ENCODE peak calls at places on chromosomes 6 and 20, in seven cellular contexts. D is A549, S is tibial nerve, X is uterus, A is esophagus squamous epithelium, G is heart left ventricle, W is Peyer's patch. Y is an unnamed sample.
A peak's percentile ranks its signal among the peaks of the same experiment; 100 is the strongest.

GRCh38 chr20:33732166-33732970 is 572 bp downstream of the ZNF341 start:
- DNase-seq in D (peak; percentile 89), S (peak; percentile 67), X (no peak), A (peak; percentile 54), G (peak; percentile 89), W (peak; percentile 96), Y (no peak)

GRCh38 chr20:32960849-32961731 is 43.1 kb downstream of the SUN5 start:
- DNase-seq in D (no peak), S (no peak), X (no peak), A (no peak), G (no peak), W (no peak), Y (no peak)

GRCh38 chr6:108518714-108519576 is 41.8 kb upstream of the FOXO3 start:
- DNase-seq in D (peak; percentile 42), S (no peak), X (no peak), A (no peak), G (no peak), W (no peak), Y (no peak)

GRCh38 chr6:134049586-134049985 is 2.8 kb downstream of the SLC2A12 start:
- DNase-seq in D (no peak), S (no peak), X (no peak), A (no peak), G (no peak), W (no peak), Y (no peak)

GRCh38 chr20:37727247-37727956 is 33.6 kb downstream of the CTNNBL1 start:
- DNase-seq in D (no peak), S (no peak), X (no peak), A (no peak), G (no peak), W (no peak), Y (no peak)

GRCh38 chr20:61723538-61724257 is 342.0 kb downstream of the TAF4 start:
- DNase-seq in D (no peak), S (no peak), X (no peak), A (no peak), G (no peak), W (no peak), Y (no peak)

GRCh38 chr6:158439255-158439654 is 120.6 kb upstream of the TMEM181 start:
- DNase-seq in D (no peak), S (no peak), X (no peak), A (no peak), G (no peak), W (no peak), Y (no peak)

GRCh38 chr6:106213660-106214276 is 111.8 kb downstream of the ATG5 start:
- DNase-seq in D (no peak), S (no peak), X (no peak), A (no peak), G (no peak), W (no peak), Y (no peak)

GRCh38 chr20:45020236-45020886 is 54.0 kb downstream of the STK4 start:
- DNase-seq in D (no peak), S (no peak), X (no peak), A (no peak), G (no peak), W (no peak), Y (no peak)

GRCh38 chr6:684831-685636 is 7.9 kb downstream of the EXOC2 start:
- DNase-seq in D (no peak), S (no peak), X (no peak), A (no peak), G (no peak), W (no peak), Y (no peak)

GRCh38 chr6:47071681-47072080 is 29.5 kb upstream of the ADGRF1 start:
- DNase-seq in D (no peak), S (no peak), X (no peak), A (no peak), G (no peak), W (no peak), Y (no peak)

GRCh38 chr6:54179152-54179551 is 67.9 kb downstream of the MLIP start:
- DNase-seq in D (no peak), S (no peak), X (no peak), A (no peak), G (no peak), W (no peak), Y (no peak)

GRCh38 chr20:478010-478948 is 15.9 kb upstream of the TBC1D20 start:
- DNase-seq in D (no peak), S (no peak), X (no peak), A (no peak), G (no peak), W (no peak), Y (no peak)

GRCh38 chr20:59055302-59055701 is 12.7 kb upstream of the PRELID3B start:
- DNase-seq in D (peak; percentile 30), S (peak; percentile 33), X (no peak), A (no peak), G (no peak), W (no peak), Y (no peak)

GRCh38 chr20:44942264-44942973 is 17.8 kb downstream of the TOMM34 start:
- DNase-seq in D (no peak), S (no peak), X (no peak), A (no peak), G (no peak), W (no peak), Y (no peak)

GRCh38 chr20:61458146-61458746 is 206.2 kb downstream of the CDH4 start:
- DNase-seq in D (no peak), S (no peak), X (no peak), A (no peak), G (no peak), W (no peak), Y (no peak)

GRCh38 chr6:43891072-43891870 is 121.3 kb downstream of the VEGFA start:
- DNase-seq in D (no peak), S (no peak), X (no peak), A (no peak), G (no peak), W (no peak), Y (no peak)

GRCh38 chr6:91213229-91213901 is 626.5 kb upstream of the MAP3K7 start:
- DNase-seq in D (no peak), S (no peak), X (no peak), A (no peak), G (no peak), W (no peak), Y (no peak)

GRCh38 chr6:134347916-134348805 is 30.2 kb upstream of the SGK1 start:
- DNase-seq in D (no peak), S (peak; percentile 83), X (no peak), A (no peak), G (peak; percentile 64), W (no peak), Y (peak; percentile 45)

DNA sequence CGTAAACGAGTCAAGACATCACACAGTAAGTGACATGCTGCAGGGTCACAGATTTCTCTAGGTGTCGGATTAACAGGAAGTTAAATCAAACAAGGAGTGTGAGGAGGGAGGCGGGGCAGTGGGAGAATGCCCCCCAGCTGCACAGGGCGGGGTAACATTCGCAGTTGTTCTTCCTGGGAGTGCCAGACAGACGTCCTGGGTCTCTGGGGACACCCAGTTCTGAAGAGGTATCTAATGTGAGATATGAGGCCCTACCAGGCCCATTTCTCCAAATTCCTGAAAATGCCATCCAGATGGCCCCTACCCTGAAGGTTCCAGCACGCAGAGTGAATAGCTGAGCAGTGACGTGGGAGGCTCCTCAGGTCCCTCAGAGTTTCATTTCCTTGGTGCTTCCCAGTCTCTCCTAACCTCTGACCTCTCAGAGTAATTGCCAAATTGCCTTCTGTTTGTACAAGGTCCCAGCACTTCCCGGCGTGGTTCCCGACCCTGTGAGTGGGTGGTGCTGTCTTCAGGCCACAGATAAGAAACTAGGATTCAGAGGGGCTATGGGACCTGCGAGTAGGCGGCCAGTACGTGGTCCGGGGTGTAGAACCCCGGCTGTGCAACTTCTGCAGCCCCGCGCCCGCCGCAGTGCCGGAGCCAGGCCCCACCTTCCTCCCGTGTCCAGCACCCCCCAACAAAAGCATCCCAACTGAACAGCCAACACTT is 1.8 kb downstream of the RRBP1 start:
- DNase-seq in D (peak; percentile 75), S (peak; percentile 69), X (peak; percentile 48), A (no peak), G (peak; percentile 63), W (peak; percentile 75), Y (peak; percentile 73)
- TF ChIP-seq POLR2A in D (no peak), S (no peak), X (no peak), A (no peak), G (no peak), W (peak; percentile 52), Y (no peak)

DNA sequence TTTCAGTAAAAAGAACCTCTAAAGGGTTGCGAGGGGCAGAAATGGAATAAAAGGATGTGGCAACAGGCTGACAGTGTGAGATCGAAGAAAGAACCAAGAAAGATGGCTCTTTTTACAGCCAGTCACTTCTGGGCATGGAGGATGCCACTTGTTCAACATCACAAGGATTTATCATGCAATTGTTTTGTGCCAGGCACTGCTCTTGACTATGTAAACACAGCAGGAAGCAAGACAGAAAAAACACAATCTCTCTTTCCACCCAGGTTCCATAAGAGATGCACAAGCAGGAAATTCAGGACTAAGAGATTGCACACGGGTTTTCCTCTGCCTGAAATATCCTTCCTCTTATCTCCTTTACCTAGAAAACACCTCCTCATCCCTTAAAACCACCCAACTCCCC is 38.0 kb downstream of the FOXA2 start:
- DNase-seq in D (no peak), S (no peak), X (no peak), A (no peak), G (no peak), W (no peak), Y (no peak)
- H3K4me1 ChIP-seq in D (peaks cover 4% of the 10 kb centered on the region), S (no peaks in the 10 kb centered on the region), X (no peaks in the 10 kb centered on the region), A (no peaks in the 10 kb centered on the region), G (no peaks in the 10 kb centered on the region), W (no peaks in the 10 kb centered on the region), Y (no peaks in the 10 kb centered on the region)

GRCh38 chr20:17833036-17833674 is 133.4 kb downstream of the BANF2 start:
- DNase-seq in D (no peak), S (no peak), X (no peak), A (no peak), G (no peak), W (no peak), Y (no peak)

GRCh38 chr20:17835240-17835940 is 133.2 kb downstream of the SNX5 start:
- DNase-seq in D (peak; percentile 72), S (peak; percentile 42), X (peak; percentile 70), A (no peak), G (peak; percentile 76), W (no peak), Y (peak; percentile 68)

GRCh38 chr20:17837179-17837578 is 131.4 kb downstream of the SNX5 start:
- DNase-seq in D (no peak), S (no peak), X (no peak), A (no peak), G (no peak), W (no peak), Y (no peak)

GRCh38 chr20:17835941-17836861 is 132.4 kb downstream of the SNX5 start:
- DNase-seq in D (peak; percentile 21), S (peak; percentile 66), X (peak; percentile 88), A (no peak), G (peak; percentile 92), W (no peak), Y (peak; percentile 76)

DNA sequence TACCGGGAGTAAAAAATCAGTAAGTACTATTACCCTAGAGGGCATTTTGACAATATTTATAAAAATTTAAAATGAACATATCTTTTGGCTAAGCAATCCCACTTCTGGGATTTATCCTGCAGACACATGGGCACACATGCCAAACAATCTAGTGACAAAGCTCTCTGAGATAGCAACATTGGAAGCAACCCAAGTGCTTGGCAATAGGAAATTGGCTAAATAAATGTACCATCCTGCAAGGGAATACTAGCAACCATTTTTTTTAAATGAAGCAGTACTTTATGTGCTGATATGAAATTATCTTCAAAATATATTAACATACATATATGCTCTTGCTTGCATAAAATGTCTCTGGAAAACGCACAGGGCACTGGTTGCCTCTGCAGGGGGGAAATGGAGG is 133.8 kb downstream of the SNX5 start:
- DNase-seq in D (no peak), S (no peak), X (no peak), A (no peak), G (no peak), W (no peak), Y (no peak)
- H3K27ac ChIP-seq in D (peak overlapping the region; percentile 91), S (no peak overlapping the region), X (no peak overlapping the region), A (no peak overlapping the region), G (no peak overlapping the region), W (no peak overlapping the region), Y (no peak overlapping the region)

GRCh38 chr6:30685977-30686907 is at the start of gene PPP1R18:
- DNase-seq in D (peak; percentile 34), S (peak; percentile 71), X (peak; percentile 87), A (peak; percentile 45), G (peak; percentile 91), W (peak; percentile 79), Y (peak; percentile 87)
- TF ChIP-seq POLR2A in D (no peak), S (peak; percentile 32), X (no peak), A (no peak), G (peak; percentile 35), W (no peak), Y (peak; percentile 17)